ENCODE peak calls at places on chromosomes 5 and 9, in nine cellular contexts. Y is ovary, I is H1, E is transverse colon, Q is tibial nerve, A is sigmoid colon, N is suprapubic skin, V is GM12878, J is K562. T is an unnamed sample. For H3K27me3, the result is how much of the 10 kb centered on the place peaks cover.

GRCh38 chr9:132800038-132800648 is 77.9 kb downstream of the AK8 start:
- DNase-seq in Y (peak), I (peak), E (peak), Q (peak), A (peak), N (no peak), V (no peak), J (peak), T (peak)

GRCh38 chr9:18360005-18360404 is 113.9 kb upstream of the ADAMTSL1 start:
- DNase-seq in Y (no peak), I (no peak), E (no peak), Q (no peak), A (no peak), N (no peak), V (no peak), J (no peak), T (no peak)

GRCh38 chr9:72734631-72735030 is 213.2 kb downstream of the TMC1 start:
- DNase-seq in Y (no peak), I (no peak), E (no peak), Q (no peak), A (no peak), N (no peak), V (no peak), J (no peak), T (no peak)

GRCh38 chr9:90870646-90871326 is 69.2 kb downstream of the SYK start:
- DNase-seq in Y (peak), I (no peak), E (peak), Q (peak), A (no peak), N (no peak), V (peak), J (peak), T (peak)

GRCh38 chr5:147956064-147956841 is 49.9 kb upstream of the C5orf46 start:
- DNase-seq in Y (no peak), I (no peak), E (no peak), Q (no peak), A (no peak), N (no peak), V (no peak), J (no peak), T (no peak)

GRCh38 chr9:90941661-90942060 is 140.0 kb downstream of the SYK start:
- DNase-seq in Y (no peak), I (no peak), E (no peak), Q (no peak), A (no peak), N (no peak), V (no peak), J (no peak), T (no peak)

GRCh38 chr9:34254141-34254913 is 74.7 kb downstream of the KIF24 start:
- DNase-seq in Y (peak), I (no peak), E (no peak), Q (no peak), A (peak), N (no peak), V (no peak), J (no peak), T (no peak)

GRCh38 chr9:130482463-130482862 is 37.7 kb downstream of the ASS1 start:
- DNase-seq in Y (no peak), I (no peak), E (no peak), Q (no peak), A (no peak), N (no peak), V (no peak), J (no peak), T (no peak)

GRCh38 chr5:101543780-101544179 is 640.7 kb upstream of the ST8SIA4 start:
- DNase-seq in Y (no peak), I (no peak), E (no peak), Q (no peak), A (no peak), N (no peak), V (no peak), J (no peak), T (no peak)

GRCh38 chr5:149133795-149134777 is 7.2 kb upstream of the ABLIM3 start:
- DNase-seq in Y (no peak), I (no peak), E (no peak), Q (no peak), A (no peak), N (no peak), V (no peak), J (peak), T (peak)

GRCh38 chr9:127154003-127154389 is 31.6 kb upstream of the ANGPTL2 start:
- DNase-seq in Y (peak), I (no peak), E (no peak), Q (no peak), A (peak), N (peak), V (no peak), J (no peak), T (peak)

GRCh38 chr9:96512240-96512639 is 62.3 kb downstream of the HABP4 start:
- DNase-seq in Y (no peak), I (no peak), E (no peak), Q (no peak), A (no peak), N (no peak), V (no peak), J (no peak), T (no peak)

GRCh38 chr5:88679638-88680037 is 203.3 kb downstream of the MEF2C start:
- DNase-seq in Y (no peak), I (no peak), E (no peak), Q (no peak), A (no peak), N (no peak), V (no peak), J (no peak), T (no peak)

GRCh38 chr5:52757527-52757926 is 30.2 kb upstream of the ITGA1 start:
- DNase-seq in Y (no peak), I (no peak), E (no peak), Q (no peak), A (no peak), N (no peak), V (no peak), J (no peak), T (no peak)

GRCh38 chr5:33981408-33982171 is 2.9 kb downstream of the SLC45A2 start:
- DNase-seq in Y (no peak), I (no peak), E (no peak), Q (no peak), A (no peak), N (no peak), V (no peak), J (no peak), T (no peak)

GRCh38 chr5:143554918-143555477 is 151.5 kb upstream of the NR3C1 start:
- DNase-seq in Y (no peak), I (no peak), E (no peak), Q (no peak), A (no peak), N (no peak), V (no peak), J (no peak), T (no peak)

GRCh38 chr5:113122053-113122452 is 145.5 kb downstream of the DCP2 start:
- DNase-seq in Y (peak), I (no peak), E (no peak), Q (peak), A (peak), N (no peak), V (no peak), J (no peak), T (no peak)

GRCh38 chr5:32278403-32278802 is 34.3 kb downstream of the MTMR12 start:
- DNase-seq in Y (no peak), I (no peak), E (no peak), Q (no peak), A (no peak), N (no peak), V (no peak), J (no peak), T (no peak)

GRCh38 chr5:111252799-111253564 is 28.8 kb downstream of the CAMK4 start:
- DNase-seq in Y (no peak), I (no peak), E (peak), Q (no peak), A (no peak), N (no peak), V (no peak), J (no peak), T (no peak)

GRCh38 chr9:21991039-21991959 is 2.9 kb downstream of the CDKN2A start:
- DNase-seq in Y (no peak), I (no peak), E (no peak), Q (no peak), A (no peak), N (no peak), V (no peak), J (no peak), T (no peak)

GRCh38 chr5:179406031-179406681 is 60.9 kb upstream of the ADAMTS2 start:
- DNase-seq in Y (no peak), I (no peak), E (no peak), Q (peak), A (no peak), N (peak), V (no peak), J (no peak), T (no peak)

GRCh38 chr5:14218897-14219573 is 75.9 kb downstream of the TRIO start:
- DNase-seq in Y (no peak), I (no peak), E (no peak), Q (no peak), A (no peak), N (no peak), V (no peak), J (no peak), T (no peak)

GRCh38 chr9:15936316-15936869 is 383.6 kb downstream of the CCDC171 start:
- DNase-seq in Y (no peak), I (no peak), E (no peak), Q (peak), A (no peak), N (no peak), V (no peak), J (no peak), T (no peak)

GRCh38 chr5:169791251-169791650 is 154.2 kb downstream of the DOCK2 start:
- DNase-seq in Y (no peak), I (no peak), E (no peak), Q (no peak), A (no peak), N (no peak), V (no peak), J (no peak), T (no peak)

GRCh38 chr5:88778736-88779135 is 104.2 kb downstream of the MEF2C start:
- DNase-seq in Y (no peak), I (no peak), E (no peak), Q (no peak), A (no peak), N (no peak), V (no peak), J (no peak), T (no peak)

GRCh38 chr5:137320056-137321045 is 178.8 kb downstream of the SPOCK1 start:
- DNase-seq in Y (no peak), I (no peak), E (no peak), Q (peak), A (no peak), N (no peak), V (no peak), J (peak), T (peak)

GRCh38 chr9:89457376-89457855 is 40.5 kb downstream of the SEMA4D start:
- DNase-seq in Y (no peak), I (no peak), E (no peak), Q (no peak), A (no peak), N (no peak), V (no peak), J (no peak), T (no peak)
- H3K27me3 ChIP-seq in Y (under half), I (under half), E (under half), Q (under half), A (under half), N (under half), V (under half), J (half or more), T (under half)

GRCh38 chr5:139668064-139668880 is 20.1 kb downstream of the CXXC5 start:
- DNase-seq in Y (no peak), I (no peak), E (no peak), Q (no peak), A (no peak), N (no peak), V (no peak), J (peak), T (peak)
- TF ChIP-seq EP300 in Y (no peak), I (no peak), E (no peak), Q (no peak), A (no peak), N (no peak), V (no peak), J (peak), T (no peak)

DNA sequence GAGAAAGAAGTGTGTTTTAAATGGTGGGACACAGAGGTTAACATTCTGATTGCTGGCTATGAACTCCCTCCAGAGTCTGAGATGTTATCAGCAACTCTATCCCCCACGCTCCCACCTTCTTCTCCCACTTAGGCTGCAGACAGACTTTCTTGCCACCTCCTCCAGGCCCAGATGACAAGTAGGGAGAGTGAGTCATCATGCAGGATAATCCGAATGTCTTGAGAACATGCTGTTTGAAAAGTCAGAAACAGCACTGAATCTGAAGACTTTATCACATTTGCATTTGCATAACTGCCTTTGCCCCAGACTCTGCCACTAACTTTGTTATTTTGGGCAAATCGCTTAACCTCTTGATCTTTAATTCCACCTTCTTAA is 139.8 kb downstream of the ESM1 start:
- DNase-seq in Y (no peak), I (no peak), E (no peak), Q (no peak), A (no peak), N (no peak), V (no peak), J (peak), T (no peak)
- H3K27me3 ChIP-seq in Y (under half), I (under half), E (under half), Q (under half), A (under half), N (under half), V (under half), J (under half), T (under half)

GRCh38 chr5:125657936-125658335 is 765.3 kb upstream of the GRAMD2B start:
- DNase-seq in Y (no peak), I (no peak), E (no peak), Q (no peak), A (no peak), N (no peak), V (no peak), J (no peak), T (no peak)

GRCh38 chr5:125655156-125655555 is 768.1 kb upstream of the GRAMD2B start:
- DNase-seq in Y (no peak), I (no peak), E (no peak), Q (no peak), A (no peak), N (no peak), V (no peak), J (no peak), T (no peak)

GRCh38 chr5:125660231-125660895 is 762.8 kb upstream of the GRAMD2B start:
- DNase-seq in Y (no peak), I (no peak), E (no peak), Q (no peak), A (no peak), N (no peak), V (no peak), J (no peak), T (no peak)

GRCh38 chr5:125661584-125661983 is 761.6 kb upstream of the GRAMD2B start:
- DNase-seq in Y (no peak), I (no peak), E (no peak), Q (no peak), A (no peak), N (no peak), V (no peak), J (no peak), T (no peak)

DNA sequence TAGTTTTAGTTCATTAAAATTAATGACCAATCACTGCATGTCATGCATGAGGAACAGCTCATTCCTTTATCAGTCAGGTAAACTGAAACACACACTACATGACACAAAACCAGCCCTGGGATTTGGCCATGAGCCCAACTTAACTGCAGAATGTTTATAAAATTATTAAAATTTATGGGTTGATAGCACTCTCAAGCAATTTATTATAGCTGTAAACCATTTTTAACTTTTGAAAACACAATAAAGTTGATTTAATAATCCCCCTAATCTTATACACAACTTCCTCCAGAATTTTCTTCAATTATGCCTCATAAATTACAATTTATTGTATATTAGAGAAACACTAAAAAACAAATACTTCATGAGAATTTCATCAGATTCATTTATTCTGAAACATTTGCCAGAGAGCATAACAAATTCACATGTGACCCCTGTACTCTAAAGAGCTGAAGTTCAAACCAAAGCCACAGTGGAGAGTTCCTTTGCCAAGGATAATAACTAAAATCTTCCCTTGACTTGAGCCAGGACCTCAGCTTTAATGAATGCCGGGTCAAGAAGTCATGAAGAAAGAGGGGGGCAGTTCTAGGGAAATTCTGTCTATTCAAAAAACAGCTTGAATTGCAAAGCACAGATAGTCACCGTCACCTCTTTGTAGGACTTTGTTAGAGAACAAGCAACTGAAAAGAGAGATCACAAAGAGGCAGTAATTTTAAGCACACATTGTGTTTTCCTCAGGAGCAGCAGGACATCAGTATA is 763.7 kb upstream of the GRAMD2B start:
- DNase-seq in Y (no peak), I (no peak), E (no peak), Q (peak), A (no peak), N (no peak), V (no peak), J (no peak), T (no peak)
- TF ChIP-seq EP300 in Y (no peak), I (no peak), E (no peak), Q (peak), A (no peak), N (no peak), V (no peak), J (no peak), T (no peak)

DNA sequence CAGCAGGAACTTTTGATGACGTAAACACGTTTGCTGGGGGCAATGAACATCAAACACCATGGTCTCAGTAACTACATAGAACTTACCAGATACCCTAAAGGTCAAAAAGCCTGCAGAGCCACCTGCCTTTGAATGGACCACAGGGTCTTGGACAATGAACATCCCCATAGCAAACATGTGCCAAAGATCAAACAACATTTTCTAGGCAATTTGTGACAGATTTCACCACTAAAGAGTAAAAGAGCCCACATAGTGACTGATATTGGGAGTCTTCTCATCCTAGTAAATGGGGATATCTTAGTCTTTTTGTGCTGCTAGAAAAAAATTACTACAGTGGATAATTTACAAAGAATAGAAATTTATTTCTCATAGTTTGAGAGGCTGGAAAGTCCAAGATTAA is 145.2 kb downstream of the GCNT1 start:
- DNase-seq in Y (no peak), I (no peak), E (no peak), Q (no peak), A (no peak), N (no peak), V (no peak), J (no peak), T (no peak)
- H3K27me3 ChIP-seq in Y (under half), I (under half), E (under half), Q (under half), A (under half), N (under half), V (under half), J (under half), T (under half)

DNA sequence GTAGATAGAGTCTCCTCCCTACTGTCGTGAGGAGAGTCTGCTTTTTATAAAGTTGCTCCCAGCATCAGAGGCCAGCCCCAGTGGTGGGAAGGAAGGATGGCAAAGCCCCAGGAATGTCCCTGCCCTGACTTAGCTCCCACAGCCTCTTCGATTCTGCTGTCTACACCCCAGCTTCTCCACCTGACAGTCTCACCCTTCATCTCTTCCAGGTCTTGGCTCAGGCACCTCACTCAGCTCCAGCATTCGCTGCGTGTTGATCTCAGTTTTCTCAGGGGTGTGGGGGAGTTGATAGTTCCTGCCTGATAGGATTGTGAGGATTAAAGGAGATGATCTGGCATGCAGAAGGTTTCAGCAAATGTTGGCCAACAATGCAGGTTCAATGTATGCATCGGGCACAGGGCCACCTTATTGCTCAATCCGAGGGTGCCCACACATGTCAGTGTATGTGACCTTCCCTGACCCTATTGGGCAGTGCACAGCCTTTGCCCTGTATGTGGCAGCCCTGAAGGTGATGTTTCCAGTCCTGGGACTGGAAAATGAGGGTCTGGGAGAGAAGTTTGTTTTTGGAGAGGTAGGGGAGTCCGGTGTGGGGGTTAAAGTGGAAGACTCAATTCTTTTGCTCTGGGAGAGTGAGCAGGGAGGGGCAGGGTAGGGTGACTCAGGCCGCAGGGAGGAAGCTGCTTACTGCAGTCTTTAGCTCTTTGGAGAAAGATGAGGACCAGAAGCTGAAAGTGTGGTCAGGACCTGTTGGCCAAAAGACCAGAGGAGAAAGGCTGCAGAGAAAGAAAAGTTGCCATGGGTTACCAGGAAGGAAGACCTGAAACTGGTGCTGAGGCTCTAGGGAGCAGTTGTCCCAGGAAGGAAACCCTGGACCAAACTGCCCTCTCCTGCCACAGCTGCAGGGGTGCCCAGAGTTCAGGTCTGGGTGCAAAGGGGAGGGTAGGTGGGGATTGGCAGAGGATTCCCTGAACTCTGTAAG is 153.2 kb downstream of the MACROH2A1 start:
- DNase-seq in Y (peak), I (no peak), E (no peak), Q (no peak), A (peak), N (no peak), V (no peak), J (peak), T (peak)
- TF ChIP-seq EP300 in Y (no peak), I (no peak), E (no peak), Q (no peak), A (no peak), N (no peak), V (no peak), J (no peak), T (no peak)